ENCODE peak calls at places on chromosomes 11 and 22, in nine cellular contexts. K is foreskin fibroblast, L is colonic mucosa, I is mucosa of descending colon, R is tibial artery, B is cardiac muscle cell, H is left lung, J is mammary epithelial cell, T is IMR-90. S is an unnamed sample.

GRCh38 chr11:65782816-65783228 is 2.0 kb upstream of the AP5B1 start:
- DNase-seq in L (no peak), H (no peak), R (peak), I (peak), J (peak), T (no peak), B (no peak), K (no peak), S (no peak)

GRCh38 chr11:77083553-77084245 is 16.9 kb downstream of the CAPN5 start:
- DNase-seq in R (peak), H (no peak), J (no peak), T (no peak), K (no peak), B (no peak), L (no peak), I (peak), S (no peak)

GRCh38 chr11:91239359-91239758 is 985.3 kb upstream of the FAT3 start:
- DNase-seq in K (no peak), R (no peak), L (no peak), J (peak), I (no peak), H (no peak), B (no peak), T (no peak), S (no peak)

GRCh38 chr11:88801484-88802123 is 264.2 kb downstream of the GRM5 start:
- DNase-seq in I (no peak), R (no peak), B (no peak), J (no peak), K (no peak), L (peak), T (no peak), H (no peak), S (no peak)

GRCh38 chr11:111602865-111603632 is 800 bp downstream of the SIK2 start:
- DNase-seq in L (peak), B (peak), H (peak), K (no peak), J (peak), I (peak), T (peak), R (peak), S (no peak)

GRCh38 chr11:8360086-8360828 is 96.6 kb upstream of the LMO1 start:
- DNase-seq in H (no peak), J (no peak), I (no peak), T (no peak), R (no peak), K (no peak), B (peak), L (no peak), S (no peak)

GRCh38 chr11:123798513-123799252 is 7.5 kb downstream of the OR6M1 start:
- DNase-seq in J (peak), T (no peak), K (no peak), H (no peak), R (no peak), I (no peak), B (peak), L (no peak), S (no peak)

GRCh38 chr22:35582861-35583670 is 34.1 kb downstream of the MB start:
- DNase-seq in T (peak), R (peak), L (peak), J (no peak), B (peak), I (no peak), H (peak), K (peak), S (peak)

GRCh38 chr11:68012843-68013610 is 2.9 kb downstream of the ALDH3B1 start:
- DNase-seq in I (peak), T (peak), R (peak), B (peak), H (peak), L (no peak), K (peak), J (peak), S (no peak)

GRCh38 chr11:128346808-128347207 is 240.6 kb downstream of the ETS1 start:
- DNase-seq in K (no peak), H (no peak), R (no peak), B (peak), T (peak), L (no peak), J (peak), I (no peak), S (no peak)

GRCh38 chr11:20458905-20459632 is 71.6 kb downstream of the PRMT3 start:
- DNase-seq in T (no peak), I (no peak), J (no peak), R (no peak), H (no peak), K (no peak), L (no peak), B (no peak), S (no peak)

GRCh38 chr11:96396637-96397036 is 6.8 kb downstream of the JRKL start:
- DNase-seq in T (no peak), K (no peak), R (no peak), H (no peak), B (no peak), L (no peak), J (no peak), I (no peak), S (no peak)
- TF ChIP-seq CTCF in T (no peak), K (no peak), R (no peak), H (no peak), B (no peak), L (no peak), J (no peak), I (no peak), S (no peak)

GRCh38 chr11:31887180-31887579 is 76.1 kb upstream of the PAX6 start:
- DNase-seq in L (no peak), I (no peak), B (no peak), K (no peak), T (no peak), R (no peak), H (no peak), J (no peak), S (no peak)
- TF ChIP-seq CTCF in L (no peak), I (no peak), B (peak), K (no peak), T (no peak), R (no peak), H (no peak), J (peak), S (no peak)

DNA sequence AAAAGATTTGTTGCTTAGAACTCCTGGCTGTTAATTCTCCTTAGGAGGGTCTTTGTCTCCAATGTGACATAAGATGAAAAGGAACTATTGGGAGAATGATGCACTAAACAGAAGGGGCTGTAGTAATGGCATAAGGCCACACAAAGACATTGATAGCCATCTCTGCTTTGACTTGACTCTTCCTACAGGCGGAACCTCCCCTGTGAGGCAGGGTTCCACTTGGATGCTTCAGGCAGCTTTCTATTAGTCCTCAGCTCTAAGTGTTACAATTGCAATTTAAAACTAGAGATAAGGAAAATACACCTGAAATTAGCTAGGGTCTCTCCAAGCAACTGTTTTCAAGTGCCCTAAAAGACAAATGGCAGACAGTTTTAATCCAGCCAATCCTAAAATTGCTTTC is 391.6 kb upstream of the CCDC90B start:
- DNase-seq in K (no peak), L (no peak), B (no peak), T (no peak), R (no peak), I (no peak), H (no peak), J (no peak), S (no peak)
- TF ChIP-seq CTCF in K (no peak), L (no peak), B (no peak), T (no peak), R (no peak), I (no peak), H (no peak), J (no peak), S (no peak)

GRCh38 chr11:86632499-86633269 is 39.7 kb downstream of the ME3 start:
- DNase-seq in K (peak), R (peak), B (peak), J (peak), L (no peak), H (peak), I (peak), T (peak), S (no peak)
- TF ChIP-seq CTCF in K (peak), R (peak), B (peak), J (no peak), L (no peak), H (no peak), I (no peak), T (no peak), S (no peak)

DNA sequence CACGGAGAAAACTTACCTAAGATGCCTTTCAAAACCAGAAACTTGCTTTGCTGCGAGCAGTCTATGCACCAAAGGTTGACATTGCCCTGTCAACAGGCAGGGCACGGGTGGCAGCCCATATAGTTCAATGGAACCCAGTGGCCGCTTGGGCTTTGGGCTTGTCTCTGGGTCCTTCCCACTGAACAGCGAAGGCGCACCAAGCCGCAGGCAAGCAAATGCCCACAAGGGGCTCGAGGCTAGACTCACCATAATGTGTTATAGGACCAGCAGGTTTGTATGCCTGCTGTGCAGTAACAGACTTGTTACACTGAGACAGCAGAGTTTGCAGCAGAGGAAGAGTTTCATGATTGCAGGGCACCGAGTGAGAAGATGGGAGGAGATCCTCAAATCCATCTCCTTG is 20.3 kb downstream of the CLDN5 start:
- DNase-seq in R (peak), J (no peak), T (no peak), L (no peak), B (no peak), I (no peak), K (no peak), H (no peak), S (no peak)
- TF ChIP-seq CTCF in R (no peak), J (no peak), T (no peak), L (no peak), B (no peak), I (no peak), K (no peak), H (no peak), S (no peak)

S was measured in nephron progenitor cell.